ENCODE peak calls at places on chromosomes 3 and 15, in four cellular contexts. O is HCT116, U is HepG2, F is K562. L is an unnamed sample.

GRCh38 chr15:78242128-78242527 is 7.8 kb upstream of the ACSBG1 start:
- DNase-seq in O (no peak), U (peak; percentile 55), F (peak; percentile 54), L (peak; percentile 72)

GRCh38 chr3:178393833-178394232 is 142.4 kb upstream of the KCNMB2 start:
- DNase-seq in O (no peak), U (no peak), F (no peak), L (no peak)

GRCh38 chr3:45551214-45552010 is 43.1 kb upstream of the LIMD1 start:
- DNase-seq in O (peak; percentile 39), U (peak; percentile 13), F (peak; percentile 94), L (no peak)

GRCh38 chr15:77527164-77527778 is 105.4 kb downstream of the LINGO1 start:
- DNase-seq in O (no peak), U (peak; percentile 70), F (no peak), L (peak; percentile 55)

GRCh38 chr15:58355352-58355964 is 76.3 kb upstream of the LIPC start:
- DNase-seq in O (no peak), U (no peak), F (no peak), L (no peak)

GRCh38 chr3:109874900-109875735 is 537.8 kb upstream of the DPPA4 start:
- DNase-seq in O (no peak), U (no peak), F (no peak), L (no peak)

GRCh38 chr3:100966807-100967206 is 26.4 kb downstream of the ABI3BP start:
- DNase-seq in O (no peak), U (no peak), F (no peak), L (peak; percentile 37)

GRCh38 chr15:93029613-93030429 is 59.2 kb downstream of the RGMA start:
- DNase-seq in O (no peak), U (no peak), F (no peak), L (no peak)

GRCh38 chr15:48596415-48596814 is 49.1 kb downstream of the FBN1 start:
- DNase-seq in O (no peak), U (no peak), F (no peak), L (no peak)

GRCh38 chr15:31016446-31016915 is 25.1 kb upstream of the MTMR10 start:
- DNase-seq in O (no peak), U (no peak), F (no peak), L (no peak)

GRCh38 chr3:170598091-170598502 is 12.2 kb upstream of the SLC7A14 start:
- DNase-seq in O (no peak), U (peak; percentile 61), F (no peak), L (peak; percentile 26)

GRCh38 chr3:22587446-22587845 is 615.7 kb upstream of the UBE2E2 start:
- DNase-seq in O (no peak), U (no peak), F (no peak), L (no peak)

GRCh38 chr3:141410861-141411771 is 42.8 kb downstream of the ZBTB38 start:
- DNase-seq in O (no peak), U (no peak), F (no peak), L (no peak)

GRCh38 chr3:177657243-177657642 is 460.0 kb upstream of the TBL1XR1 start:
- DNase-seq in O (no peak), U (no peak), F (no peak), L (peak; percentile 20)

GRCh38 chr3:56222866-56223265 is 245.4 kb downstream of the ERC2 start:
- DNase-seq in O (no peak), U (no peak), F (no peak), L (no peak)

GRCh38 chr15:60865507-60865906 is 363.6 kb downstream of the RORA start:
- DNase-seq in O (no peak), U (no peak), F (no peak), L (no peak)

GRCh38 chr3:48157950-48158376 is 30.3 kb downstream of the CDC25A start:
- DNase-seq in O (peak; percentile 48), U (peak; percentile 47), F (peak; percentile 86), L (peak; percentile 52)

GRCh38 chr3:123444023-123444422 is 4.9 kb downstream of the ADCY5 start:
- DNase-seq in O (no peak), U (no peak), F (no peak), L (no peak)
- TF ChIP-seq ELF1 in O (no peak), U (no peak), F (no peak), L (no peak)

GRCh38 chr3:61875073-61875472 is 313.7 kb downstream of the PTPRG start:
- DNase-seq in O (no peak), U (no peak), F (no peak), L (no peak)

GRCh38 chr3:61875488-61875887 is 314.1 kb downstream of the PTPRG start:
- DNase-seq in O (no peak), U (no peak), F (no peak), L (no peak)

GRCh38 chr3:61875976-61876671 is 314.8 kb downstream of the PTPRG start:
- DNase-seq in O (no peak), U (no peak), F (no peak), L (no peak)

GRCh38 chr3:61877359-61877770 is 316.0 kb downstream of the PTPRG start:
- DNase-seq in O (peak; percentile 23), U (peak; percentile 25), F (no peak), L (no peak)

GRCh38 chr3:61876797-61877196 is 315.4 kb downstream of the PTPRG start:
- DNase-seq in O (no peak), U (no peak), F (no peak), L (no peak)
- H3K4me2 ChIP-seq in O (no peak overlapping the region), U (no peak overlapping the region), F (no peak overlapping the region), L (no peak overlapping the region)

DNA sequence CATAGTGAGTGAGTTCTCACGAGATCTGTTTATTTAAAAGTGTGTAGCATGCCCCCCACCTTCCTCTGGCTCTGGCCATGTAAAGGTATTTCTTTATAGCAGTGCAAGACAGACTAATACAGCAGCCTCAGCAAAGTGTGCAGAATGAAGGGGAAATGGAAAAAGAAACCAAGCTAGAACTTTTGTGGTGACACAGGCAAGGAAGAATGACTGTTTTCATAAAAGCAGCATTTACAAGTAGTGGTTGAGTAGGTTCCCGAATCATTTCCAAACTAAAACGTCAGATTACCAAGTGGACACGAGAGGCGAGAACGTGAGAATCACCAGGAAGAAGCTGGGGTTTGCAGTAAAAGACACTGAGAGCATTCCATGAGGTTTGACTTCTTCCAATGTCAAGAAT is 100.2 kb upstream of the AKAP13 start:
- DNase-seq in O (no peak), U (no peak), F (no peak), L (no peak)
- TF ChIP-seq ELF1 in O (no peak), U (no peak), F (no peak), L (no peak)

GRCh38 chr3:134066539-134067310 is 37.0 kb upstream of the SLCO2A1 start:
- DNase-seq in O (no peak), U (no peak), F (no peak), L (no peak)
- H3K4me2 ChIP-seq in O (no peak overlapping the region), U (no peak overlapping the region), F (no peak overlapping the region), L (no peak overlapping the region)

DNA sequence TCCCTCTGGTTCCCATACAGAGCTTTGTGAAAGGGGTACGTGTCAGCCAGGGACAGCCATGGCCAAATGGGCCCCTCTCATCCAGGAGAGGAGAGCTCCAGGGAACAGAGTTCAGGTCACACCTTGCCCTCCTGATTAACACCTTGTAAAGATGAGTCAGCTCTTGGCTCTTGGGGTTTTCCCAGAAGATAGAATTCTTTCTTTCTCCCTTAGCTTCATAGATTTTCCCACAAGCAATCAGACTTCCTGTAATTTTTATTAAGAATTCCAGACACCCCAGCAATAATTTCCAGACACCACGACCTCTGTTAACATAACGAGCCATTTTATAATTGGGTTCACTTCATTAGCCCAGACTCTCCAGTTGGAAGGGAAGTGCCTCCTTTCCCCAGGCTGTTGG is 86.4 kb downstream of the LRTM1 start:
- DNase-seq in O (no peak), U (no peak), F (no peak), L (no peak)
- TF ChIP-seq ELF1 in O (no peak), U (no peak), F (no peak), L (no peak)

GRCh38 chr3:52683611-52684010 is 2.1 kb downstream of the PBRM1 start:
- DNase-seq in O (no peak), U (no peak), F (no peak), L (no peak)

GRCh38 chr3:52684184-52684583 is 1.5 kb downstream of the PBRM1 start:
- DNase-seq in O (no peak), U (no peak), F (no peak), L (no peak)

GRCh38 chr3:52685705-52686691 is at the start of the genes GNL3 and PBRM1:
- DNase-seq in O (peak; percentile 91), U (peak; percentile 91), F (peak; percentile 95), L (peak; percentile 95)

GRCh38 chr3:52688266-52688665 is 2.4 kb downstream of the GNL3 start:
- DNase-seq in O (no peak), U (no peak), F (no peak), L (no peak)

GRCh38 chr3:52685285-52685704 is 418 bp downstream of the PBRM1 start:
- DNase-seq in O (peak; percentile 35), U (peak; percentile 78), F (peak; percentile 87), L (peak; percentile 97)
- H3K4me2 ChIP-seq in O (peak overlapping the region; percentile 81), U (peak overlapping the region; percentile 94), F (peak overlapping the region; percentile 91), L (peak overlapping the region; percentile 80)

DNA sequence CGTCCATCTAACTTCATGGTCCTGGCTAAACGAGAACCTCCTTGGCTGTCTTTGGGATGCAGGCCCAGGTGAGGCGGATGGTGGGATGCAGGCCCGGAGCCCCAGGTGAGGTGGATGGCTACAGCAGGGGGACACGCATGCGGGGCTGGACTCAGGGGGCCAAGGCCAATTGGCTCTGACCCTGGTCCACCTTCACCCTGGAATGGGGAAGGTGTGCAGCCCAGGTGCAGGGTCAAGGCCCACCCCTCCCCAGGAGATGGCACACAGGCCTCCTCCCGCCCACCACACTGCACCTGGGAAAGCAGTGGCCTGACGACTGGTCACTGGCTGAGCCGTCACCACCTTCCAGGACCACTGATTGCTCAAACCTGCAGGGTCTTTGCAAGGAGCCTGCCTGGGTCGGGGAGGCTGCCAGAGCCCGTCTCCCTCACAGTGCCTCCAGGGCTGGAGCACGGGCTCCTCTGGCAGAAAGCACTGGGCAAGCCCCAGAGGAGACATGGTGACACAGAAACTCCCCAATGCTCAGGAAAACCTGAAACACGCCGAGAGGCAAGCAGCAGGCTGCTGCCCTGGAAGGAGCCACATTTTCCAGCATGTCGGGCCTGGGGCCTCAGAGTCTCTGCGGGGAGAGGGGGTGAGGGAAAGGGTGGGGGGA is 159.6 kb downstream of the LRRK1 start:
- DNase-seq in O (no peak), U (no peak), F (no peak), L (no peak)
- TF ChIP-seq ELF1 in O (no peak), U (no peak), F (no peak), L (no peak)

GRCh38 chr3:184178522-184179138 is 4.0 kb downstream of the AP2M1 start:
- DNase-seq in O (no peak), U (no peak), F (no peak), L (no peak)

GRCh38 chr3:184177331-184177731 is 2.7 kb downstream of the AP2M1 start:
- DNase-seq in O (no peak), U (no peak), F (no peak), L (no peak)

GRCh38 chr3:184181596-184181995 is 4.4 kb upstream of the ABCF3 start:
- DNase-seq in O (no peak), U (no peak), F (no peak), L (no peak)

GRCh38 chr3:184177767-184178306 is 3.2 kb downstream of the AP2M1 start:
- DNase-seq in O (no peak), U (no peak), F (no peak), L (no peak)

DNA sequence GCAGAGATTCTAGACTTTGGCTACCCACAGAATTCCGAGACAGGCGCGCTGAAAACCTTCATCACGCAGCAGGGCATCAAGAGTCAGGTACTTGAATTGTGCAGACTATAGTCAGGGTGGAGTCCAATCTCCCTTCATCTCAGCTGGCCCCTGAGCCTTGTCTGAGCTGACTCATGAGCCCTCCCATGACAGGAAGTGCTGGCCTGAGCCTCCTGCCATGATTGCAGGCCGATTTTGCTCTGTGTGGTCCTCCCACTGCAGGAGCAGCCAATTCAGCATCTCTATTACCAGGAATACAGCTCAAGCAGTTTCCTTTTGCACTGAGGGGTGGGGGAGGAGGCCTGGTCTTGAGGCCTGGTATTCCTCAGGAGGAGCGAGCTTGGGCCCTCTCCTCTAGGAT is 5.5 kb downstream of the AP2M1 start:
- DNase-seq in O (no peak), U (no peak), F (peak; percentile 51), L (no peak)
- H3K4me2 ChIP-seq in O (no peak overlapping the region), U (no peak overlapping the region), F (no peak overlapping the region), L (peak overlapping the region; percentile 21)

GRCh38 chr15:85008474-85009260 is 27.0 kb downstream of the PDE8A start:
- DNase-seq in O (no peak), U (no peak), F (peak; percentile 67), L (no peak)
- TF ChIP-seq ELF1 in O (no peak), U (no peak), F (peak; percentile 39), L (no peak)